ENCODE peak calls at places on chromosomes 11 and 22, in five cellular contexts. One of them, this sample, is unnamed.

GRCh38 chr11:31643831-31644230 is 134.3 kb downstream of the ELP4 start:
- DNase-seq in A549: peak
- DNase-seq in tibial artery: no peak
- DNase-seq in fibroblast of villous mesenchyme: peak
- DNase-seq in spleen: no peak
- DNase-seq in this sample: peak

GRCh38 chr22:39589880-39590279 is 19.3 kb downstream of the CACNA1I start:
- DNase-seq in A549: no peak
- DNase-seq in tibial artery: no peak
- DNase-seq in fibroblast of villous mesenchyme: no peak
- DNase-seq in spleen: no peak
- DNase-seq in this sample: no peak

GRCh38 chr11:8227156-8228152 is 36.2 kb downstream of the LMO1 start:
- DNase-seq in A549: no peak
- DNase-seq in tibial artery: no peak
- DNase-seq in fibroblast of villous mesenchyme: no peak
- DNase-seq in spleen: no peak
- DNase-seq in this sample: no peak

GRCh38 chr11:4884341-4884740 is 2.6 kb downstream of the OR51T1 start:
- DNase-seq in A549: no peak
- DNase-seq in tibial artery: no peak
- DNase-seq in fibroblast of villous mesenchyme: no peak
- DNase-seq in spleen: no peak
- DNase-seq in this sample: no peak

GRCh38 chr11:110100476-110101240 is 7.5 kb downstream of the ZC3H12C start:
- DNase-seq in A549: no peak
- DNase-seq in tibial artery: no peak
- DNase-seq in fibroblast of villous mesenchyme: peak
- DNase-seq in spleen: no peak
- DNase-seq in this sample: no peak

GRCh38 chr11:28107726-28108618 is at the start of the genes KIF18A and METTL15:
- DNase-seq in A549: peak
- DNase-seq in tibial artery: peak
- DNase-seq in fibroblast of villous mesenchyme: peak
- DNase-seq in spleen: peak
- DNase-seq in this sample: peak

GRCh38 chr22:26970809-26971394 is 313.5 kb downstream of the MIAT start:
- DNase-seq in A549: no peak
- DNase-seq in tibial artery: no peak
- DNase-seq in fibroblast of villous mesenchyme: no peak
- DNase-seq in spleen: no peak
- DNase-seq in this sample: no peak

GRCh38 chr22:44951510-44951816 is 58.3 kb downstream of the PHF21B start:
- DNase-seq in A549: no peak
- DNase-seq in tibial artery: no peak
- DNase-seq in fibroblast of villous mesenchyme: no peak
- DNase-seq in spleen: no peak
- DNase-seq in this sample: no peak

GRCh38 chr22:49687786-49688515 is 139.7 kb downstream of the BRD1 start:
- DNase-seq in A549: no peak
- DNase-seq in tibial artery: peak
- DNase-seq in fibroblast of villous mesenchyme: no peak
- DNase-seq in spleen: peak
- DNase-seq in this sample: no peak

GRCh38 chr11:80239217-80239616 is 798.4 kb upstream of the TENM4 start:
- DNase-seq in A549: no peak
- DNase-seq in tibial artery: no peak
- DNase-seq in fibroblast of villous mesenchyme: no peak
- DNase-seq in spleen: no peak
- DNase-seq in this sample: peak

GRCh38 chr11:14364322-14364721 is 5.3 kb upstream of the RRAS2 start:
- DNase-seq in A549: no peak
- DNase-seq in tibial artery: no peak
- DNase-seq in fibroblast of villous mesenchyme: no peak
- DNase-seq in spleen: no peak
- DNase-seq in this sample: no peak

GRCh38 chr11:57190548-57190947 is 8.8 kb downstream of the LRRC55 start:
- DNase-seq in A549: no peak
- DNase-seq in tibial artery: no peak
- DNase-seq in fibroblast of villous mesenchyme: no peak
- DNase-seq in spleen: no peak
- DNase-seq in this sample: no peak

GRCh38 chr11:827146-827860 is 416 bp upstream of the CRACR2B start:
- DNase-seq in A549: no peak
- DNase-seq in tibial artery: no peak
- DNase-seq in fibroblast of villous mesenchyme: no peak
- DNase-seq in spleen: peak
- DNase-seq in this sample: no peak

GRCh38 chr11:11876458-11876857 is 34.7 kb downstream of the USP47 start:
- DNase-seq in A549: no peak
- DNase-seq in tibial artery: no peak
- DNase-seq in fibroblast of villous mesenchyme: no peak
- DNase-seq in spleen: no peak
- DNase-seq in this sample: peak

GRCh38 chr22:20580179-20580578 is 72.8 kb downstream of the MED15 start:
- DNase-seq in A549: no peak
- DNase-seq in tibial artery: no peak
- DNase-seq in fibroblast of villous mesenchyme: no peak
- DNase-seq in spleen: peak
- DNase-seq in this sample: no peak

GRCh38 chr11:47590026-47590861 is 3.8 kb downstream of the FAM180B start:
- DNase-seq in A549: no peak
- DNase-seq in tibial artery: no peak
- DNase-seq in fibroblast of villous mesenchyme: no peak
- DNase-seq in spleen: peak
- DNase-seq in this sample: no peak

GRCh38 chr11:20671856-20672546 is 2.6 kb downstream of the NELL1 start:
- DNase-seq in A549: peak
- DNase-seq in tibial artery: no peak
- DNase-seq in fibroblast of villous mesenchyme: no peak
- DNase-seq in spleen: no peak
- DNase-seq in this sample: no peak

GRCh38 chr11:95247883-95248282 is 16.9 kb upstream of the SESN3 start:
- DNase-seq in A549: no peak
- DNase-seq in tibial artery: no peak
- DNase-seq in fibroblast of villous mesenchyme: no peak
- DNase-seq in spleen: no peak
- DNase-seq in this sample: no peak

GRCh38 chr11:14566331-14567063 is 46.3 kb upstream of the PSMA1 start:
- DNase-seq in A549: no peak
- DNase-seq in tibial artery: no peak
- DNase-seq in fibroblast of villous mesenchyme: no peak
- DNase-seq in spleen: no peak
- DNase-seq in this sample: no peak

GRCh38 chr11:33542921-33543320 is 157.7 kb downstream of the C11orf91 start:
- DNase-seq in A549: peak
- DNase-seq in tibial artery: no peak
- DNase-seq in fibroblast of villous mesenchyme: peak
- DNase-seq in spleen: no peak
- DNase-seq in this sample: peak

GRCh38 chr11:70882716-70883085 is 369.7 kb downstream of the SHANK2 start:
- DNase-seq in A549: no peak
- DNase-seq in tibial artery: no peak
- DNase-seq in fibroblast of villous mesenchyme: no peak
- DNase-seq in spleen: no peak
- DNase-seq in this sample: no peak

GRCh38 chr22:33577862-33578411 is 342.3 kb downstream of the LARGE1 start:
- DNase-seq in A549: no peak
- DNase-seq in tibial artery: no peak
- DNase-seq in fibroblast of villous mesenchyme: no peak
- DNase-seq in spleen: no peak
- DNase-seq in this sample: no peak

GRCh38 chr11:15794361-15795150 is 561.8 kb downstream of the SOX6 start:
- DNase-seq in A549: no peak
- DNase-seq in tibial artery: no peak
- DNase-seq in fibroblast of villous mesenchyme: no peak
- DNase-seq in spleen: no peak
- DNase-seq in this sample: no peak

GRCh38 chr11:44952500-44953260 is 2.0 kb upstream of the TP53I11 start:
- DNase-seq in A549: no peak
- DNase-seq in tibial artery: no peak
- DNase-seq in fibroblast of villous mesenchyme: no peak
- DNase-seq in spleen: no peak
- DNase-seq in this sample: no peak

GRCh38 chr11:118164885-118165284 is 11.6 kb downstream of the SCN2B start:
- DNase-seq in A549: no peak
- DNase-seq in tibial artery: no peak
- DNase-seq in fibroblast of villous mesenchyme: no peak
- DNase-seq in spleen: no peak
- DNase-seq in this sample: no peak

GRCh38 chr11:1088927-1089737 is 14.5 kb downstream of the MUC2 start:
- DNase-seq in A549: no peak
- DNase-seq in tibial artery: no peak
- DNase-seq in fibroblast of villous mesenchyme: no peak
- DNase-seq in spleen: peak
- DNase-seq in this sample: no peak

GRCh38 chr11:6263664-6264063 is 4.0 kb downstream of the CCKBR start:
- DNase-seq in A549: no peak
- DNase-seq in tibial artery: no peak
- DNase-seq in fibroblast of villous mesenchyme: no peak
- DNase-seq in spleen: no peak
- DNase-seq in this sample: no peak

GRCh38 chr11:36147491-36147890 is 141.7 kb downstream of the COMMD9 start:
- DNase-seq in A549: no peak
- DNase-seq in tibial artery: no peak
- DNase-seq in fibroblast of villous mesenchyme: no peak
- DNase-seq in spleen: no peak
- DNase-seq in this sample: no peak

GRCh38 chr11:36150986-36151385 is 138.2 kb downstream of the COMMD9 start:
- DNase-seq in A549: no peak
- DNase-seq in tibial artery: no peak
- DNase-seq in fibroblast of villous mesenchyme: no peak
- DNase-seq in spleen: no peak
- DNase-seq in this sample: peak

GRCh38 chr11:36148701-36149100 is 140.5 kb downstream of the COMMD9 start:
- DNase-seq in A549: no peak
- DNase-seq in tibial artery: no peak
- DNase-seq in fibroblast of villous mesenchyme: no peak
- DNase-seq in spleen: no peak
- DNase-seq in this sample: no peak

GRCh38 chr11:36151933-36152580 is 137.2 kb downstream of the COMMD9 start:
- DNase-seq in A549: no peak
- DNase-seq in tibial artery: no peak
- DNase-seq in fibroblast of villous mesenchyme: no peak
- DNase-seq in spleen: no peak
- DNase-seq in this sample: peak

DNA sequence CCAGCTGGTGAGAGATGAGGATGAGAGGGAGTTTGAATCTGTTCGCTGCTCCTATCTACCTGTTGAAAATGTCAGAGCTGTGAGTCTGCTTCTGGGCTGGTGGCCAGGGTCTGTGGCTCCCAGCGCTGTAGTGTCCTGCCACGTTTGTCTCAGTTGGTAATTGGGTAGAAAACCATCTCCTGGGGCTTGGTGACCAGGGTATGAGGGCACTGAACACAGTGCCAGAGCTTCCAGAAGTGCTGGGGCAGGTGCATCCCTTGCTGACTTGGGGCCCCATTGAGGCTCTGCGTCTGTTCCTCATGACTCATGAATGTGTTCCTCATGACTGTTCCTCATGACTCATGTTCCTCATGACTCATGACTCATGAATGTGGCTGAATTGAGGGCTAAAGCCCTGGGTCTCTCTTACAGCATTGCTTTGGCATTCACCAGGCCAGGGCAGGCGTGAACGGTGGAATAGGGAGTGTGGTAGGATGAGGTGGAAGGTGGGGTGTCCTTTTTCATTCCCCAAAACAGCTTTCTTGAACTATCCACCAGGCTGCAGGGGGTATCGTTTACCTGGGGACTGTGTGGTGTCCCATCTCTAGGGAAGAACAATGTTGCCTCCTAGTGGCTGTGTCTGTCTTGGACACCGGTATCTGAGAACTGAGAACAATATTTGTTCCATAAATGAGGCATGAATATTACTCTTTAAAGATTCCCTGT is 139.5 kb downstream of the COMMD9 start:
- DNase-seq in A549: peak
- DNase-seq in tibial artery: peak
- DNase-seq in fibroblast of villous mesenchyme: peak
- DNase-seq in spleen: no peak
- DNase-seq in this sample: peak
- TF ChIP-seq CTCF in A549: peak
- TF ChIP-seq CTCF in tibial artery: peak
- TF ChIP-seq CTCF in fibroblast of villous mesenchyme: peak
- TF ChIP-seq CTCF in spleen: peak
- TF ChIP-seq CTCF in this sample: peak

DNA sequence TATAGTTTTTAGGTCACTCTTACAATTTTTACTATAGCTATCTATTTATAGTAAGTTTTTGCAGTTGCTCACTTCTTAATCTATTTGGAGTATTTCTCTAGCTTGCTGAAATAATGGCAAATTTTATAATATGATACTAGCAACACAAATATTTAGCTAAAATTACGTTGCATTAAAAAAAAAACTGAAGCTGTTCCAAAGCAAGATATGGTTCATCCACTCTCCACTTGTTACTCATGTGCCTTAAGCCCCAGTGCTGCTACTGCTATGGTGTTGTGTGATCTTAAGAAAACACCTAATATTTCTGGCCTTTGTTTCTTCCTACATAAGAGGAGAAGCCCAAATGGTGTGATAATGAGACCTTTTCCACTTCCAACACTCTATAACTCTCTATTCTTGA is 479 bp downstream of the MMP3 start:
- DNase-seq in A549: no peak
- DNase-seq in tibial artery: no peak
- DNase-seq in fibroblast of villous mesenchyme: no peak
- DNase-seq in spleen: no peak
- DNase-seq in this sample: no peak
- H3K4me3 ChIP-seq in A549: no peak
- H3K4me3 ChIP-seq in tibial artery: no peak
- H3K4me3 ChIP-seq in fibroblast of villous mesenchyme: no peak
- H3K4me3 ChIP-seq in spleen: no peak
- H3K4me3 ChIP-seq in this sample: no peak

GRCh38 chr11:76629853-76630599 is 40.5 kb downstream of the LRRC32 start:
- DNase-seq in A549: no peak
- DNase-seq in tibial artery: peak
- DNase-seq in fibroblast of villous mesenchyme: peak
- DNase-seq in spleen: peak
- DNase-seq in this sample: peak

GRCh38 chr11:76627541-76628082 is 42.9 kb downstream of the LRRC32 start:
- DNase-seq in A549: no peak
- DNase-seq in tibial artery: no peak
- DNase-seq in fibroblast of villous mesenchyme: no peak
- DNase-seq in spleen: no peak
- DNase-seq in this sample: no peak

GRCh38 chr11:76626921-76627391 is 43.6 kb downstream of the LRRC32 start:
- DNase-seq in A549: no peak
- DNase-seq in tibial artery: no peak
- DNase-seq in fibroblast of villous mesenchyme: peak
- DNase-seq in spleen: no peak
- DNase-seq in this sample: no peak

GRCh38 chr11:76629133-76629852 is 41.3 kb downstream of the LRRC32 start:
- DNase-seq in A549: no peak
- DNase-seq in tibial artery: peak
- DNase-seq in fibroblast of villous mesenchyme: peak
- DNase-seq in spleen: no peak
- DNase-seq in this sample: peak

GRCh38 chr11:76628408-76628947 is 42.1 kb downstream of the LRRC32 start:
- DNase-seq in A549: no peak
- DNase-seq in tibial artery: no peak
- DNase-seq in fibroblast of villous mesenchyme: no peak
- DNase-seq in spleen: no peak
- DNase-seq in this sample: no peak
- TF ChIP-seq CTCF in A549: no peak
- TF ChIP-seq CTCF in tibial artery: no peak
- TF ChIP-seq CTCF in fibroblast of villous mesenchyme: no peak
- TF ChIP-seq CTCF in spleen: no peak
- TF ChIP-seq CTCF in this sample: no peak

GRCh38 chr11:126512741-126513715 is 157.5 kb downstream of the ST3GAL4 start:
- DNase-seq in A549: no peak
- DNase-seq in tibial artery: no peak
- DNase-seq in fibroblast of villous mesenchyme: no peak
- DNase-seq in spleen: peak
- DNase-seq in this sample: no peak
- H3K4me3 ChIP-seq in A549: no peak
- H3K4me3 ChIP-seq in tibial artery: no peak
- H3K4me3 ChIP-seq in fibroblast of villous mesenchyme: no peak
- H3K4me3 ChIP-seq in spleen: no peak
- H3K4me3 ChIP-seq in this sample: no peak